ENCODE peak calls at places on chromosomes 13 and 19, in eight cellular contexts. L, K, U, W, Y, E, J and R are unnamed samples.

GRCh38 chr19:58007285-58007684 is 4.7 kb upstream of the ZNF606 start:
- DNase-seq in K (no peak), L (no peak), E (no peak), U (no peak), Y (no peak), W (no peak), J (no peak), R (no peak)

GRCh38 chr13:87827479-87827878 is 156.3 kb downstream of the SLITRK5 start:
- DNase-seq in W (no peak), Y (no peak), K (no peak), E (no peak), J (no peak), L (peak), U (no peak), R (no peak)

GRCh38 chr13:82747948-82748347 is 1134.3 kb downstream of the SLITRK1 start:
- DNase-seq in E (no peak), K (no peak), Y (peak), W (no peak), U (no peak), J (peak), L (peak), R (no peak)

GRCh38 chr13:21670883-21671792 is at the start of gene FGF9:
- DNase-seq in K (peak), J (peak), L (peak), U (peak), Y (peak), E (peak), W (no peak), R (peak)

GRCh38 chr19:15288146-15288963 is 44.0 kb downstream of the BRD4 start:
- DNase-seq in L (no peak), K (no peak), Y (no peak), W (no peak), E (no peak), J (no peak), U (peak), R (no peak)

GRCh38 chr19:10269333-10270179 is 1.4 kb upstream of the ICAM1 start:
- DNase-seq in U (peak), K (peak), E (no peak), J (no peak), L (peak), W (peak), Y (peak), R (peak)

GRCh38 chr13:40247845-40248244 is 418.6 kb downstream of the FOXO1 start:
- DNase-seq in L (peak), J (no peak), K (no peak), Y (peak), E (no peak), U (no peak), W (no peak), R (no peak)

GRCh38 chr13:105971312-105971711 is 564.1 kb downstream of the EFNB2 start:
- DNase-seq in E (no peak), U (no peak), J (no peak), L (no peak), K (no peak), Y (no peak), W (no peak), R (no peak)

GRCh38 chr19:21704320-21704719 is 63.1 kb downstream of the ZNF100 start:
- DNase-seq in L (no peak), U (no peak), J (no peak), E (no peak), Y (no peak), W (no peak), K (no peak), R (no peak)

GRCh38 chr19:11405846-11406643 is 13.1 kb downstream of the RGL3 start:
- DNase-seq in J (no peak), E (no peak), W (no peak), L (peak), U (no peak), Y (no peak), K (peak), R (no peak)

GRCh38 chr13:60397693-60398437 is 845 bp downstream of the TDRD3 start:
- DNase-seq in W (peak), Y (peak), J (peak), K (peak), E (no peak), L (peak), U (peak), R (peak)

GRCh38 chr19:45638930-45639729 is at the start of gene EML2:
- DNase-seq in J (no peak), E (no peak), Y (peak), U (peak), L (peak), W (peak), K (peak), R (peak)

GRCh38 chr13:112821340-112822055 is 131.7 kb downstream of the ATP11A start:
- DNase-seq in Y (no peak), J (no peak), E (no peak), K (no peak), W (no peak), L (no peak), U (peak), R (no peak)
- TF ChIP-seq CTCF in Y (no peak), J (no peak), E (no peak), K (no peak), W (no peak), L (no peak), U (no peak), R (no peak)

GRCh38 chr13:84951128-84951527 is 848.1 kb downstream of the SLITRK6 start:
- DNase-seq in Y (no peak), L (no peak), K (no peak), U (no peak), E (no peak), J (no peak), W (no peak), R (no peak)
- TF ChIP-seq CTCF in Y (no peak), L (no peak), K (no peak), U (no peak), E (no peak), J (no peak), W (no peak), R (no peak)

DNA sequence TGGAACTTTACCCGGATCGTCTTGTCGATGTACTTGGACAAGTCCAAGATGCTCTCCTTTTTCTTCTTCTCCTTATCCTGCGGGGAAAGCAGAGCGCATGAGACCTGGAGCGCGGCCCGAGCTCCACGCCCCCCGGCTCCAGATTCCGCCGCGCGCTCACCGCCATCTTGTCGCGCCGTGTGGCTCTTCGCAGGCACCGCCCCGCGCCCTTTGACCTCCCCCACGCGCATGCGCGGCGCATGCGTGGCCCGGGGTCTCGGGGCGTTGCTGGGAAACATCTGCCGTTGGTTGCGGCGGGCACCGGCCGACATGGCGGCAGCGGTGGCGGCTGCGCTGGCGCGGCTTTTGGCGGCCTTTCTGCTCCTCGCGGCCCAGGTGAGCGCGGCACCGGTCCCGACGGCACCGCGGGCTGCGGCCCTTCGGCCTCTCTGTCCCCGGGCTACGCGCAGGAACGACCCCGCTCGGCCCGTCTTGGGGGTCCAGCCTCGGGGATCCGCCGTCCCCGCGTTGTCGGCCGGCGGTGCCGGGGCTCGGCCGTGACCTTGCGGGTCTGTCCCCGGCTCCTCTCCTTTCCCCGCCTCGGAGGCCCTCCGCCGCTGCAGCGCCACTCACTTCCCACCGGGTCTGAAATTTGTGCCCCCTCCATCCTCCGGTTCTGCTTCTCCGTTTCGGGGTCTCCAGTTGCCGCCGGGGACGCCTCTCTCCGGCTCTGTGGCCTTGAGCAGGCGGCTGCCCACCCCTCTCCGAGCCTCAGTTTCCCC is at the start of the genes LSM7 and SPPL2B:
- DNase-seq in E (no peak), U (peak), K (peak), L (peak), J (peak), Y (peak), W (peak), R (peak)
- TF ChIP-seq CTCF in E (no peak), U (peak), K (no peak), L (no peak), J (no peak), Y (no peak), W (no peak), R (no peak)

DNA sequence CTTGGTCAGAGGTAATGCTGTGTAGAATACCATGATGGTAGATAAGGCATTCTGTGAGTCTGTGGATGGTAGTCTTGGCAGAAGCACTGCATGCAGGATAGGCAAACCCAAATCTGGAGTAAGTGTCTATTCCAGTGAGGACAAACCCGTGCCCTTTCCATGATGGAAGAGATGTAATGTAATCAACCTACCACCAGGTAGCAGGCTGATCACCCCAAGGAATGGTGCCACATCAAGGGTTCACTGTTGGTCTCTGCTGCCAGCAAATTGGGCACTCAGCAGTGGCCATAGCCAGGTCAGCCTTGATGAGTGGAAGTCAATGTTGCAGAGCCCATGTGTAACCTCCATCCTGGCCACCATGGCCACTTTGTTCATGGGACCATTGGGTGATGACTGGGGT is 155.0 kb downstream of the RAP2A start:
- DNase-seq in K (peak), E (no peak), U (no peak), J (no peak), L (no peak), W (no peak), Y (no peak), R (no peak)
- TF ChIP-seq CTCF in K (peak), E (no peak), U (no peak), J (no peak), L (no peak), W (no peak), Y (no peak), R (no peak)